ENCODE peak calls at places on chromosome 10, in six cellular contexts. N is activated effector memory CD4-positive, alpha-beta T cell treated with anti-CD3 and anti-CD28 coated beads, Interleukin-2, amount 50 U/mL, for 16 hours; H is cardiac muscle cell; Z is CD8-positive, alpha-beta T cell; M is activated naive CD4-positive, alpha-beta T cell treated with anti-CD3 and anti-CD28 coated beads for 36 hours; K is KBM-7. J is an unnamed sample.

GRCh38 chr10:56360583-56360966 is 484 bp downstream of the ZWINT start:
- DNase-seq in K (no peak), N (no peak), M (no peak), H (no peak), Z (no peak), J (no peak)

GRCh38 chr10:100014129-100014762 is 4.5 kb upstream of the DNMBP start:
- DNase-seq in M (no peak), K (no peak), N (no peak), H (no peak), Z (no peak), J (no peak)

GRCh38 chr10:124279882-124280281 is 138.8 kb downstream of the OAT start:
- DNase-seq in H (no peak), K (no peak), M (no peak), N (no peak), Z (no peak), J (no peak)

GRCh38 chr10:33279276-33279675 is 55.2 kb downstream of the NRP1 start:
- DNase-seq in M (no peak), N (no peak), H (peak; percentile 66), Z (no peak), K (no peak), J (no peak)

GRCh38 chr10:30783939-30784500 is 154.5 kb upstream of the LYZL2 start:
- DNase-seq in Z (peak; percentile 88), H (peak; percentile 95), K (peak; percentile 73), N (peak; percentile 93), M (peak; percentile 89), J (no peak)

GRCh38 chr10:87771871-87772500 is 46.0 kb downstream of the ATAD1 start:
- DNase-seq in M (no peak), H (peak; percentile 59), N (no peak), Z (no peak), K (peak; percentile 65), J (no peak)

GRCh38 chr10:49153971-49154370 is 20.1 kb upstream of the FAM170B start:
- DNase-seq in H (peak; percentile 25), N (no peak), Z (no peak), M (no peak), K (no peak), J (no peak)

GRCh38 chr10:1358860-1359598 is 302.8 kb downstream of the WDR37 start:
- DNase-seq in H (no peak), M (peak; percentile 45), K (peak; percentile 14), Z (no peak), N (no peak), J (no peak)

GRCh38 chr10:30014511-30014910 is 44.9 kb downstream of the JCAD start:
- DNase-seq in K (no peak), Z (no peak), N (no peak), H (no peak), M (no peak), J (no peak)

GRCh38 chr10:35913628-35914027 is 271.5 kb upstream of the FZD8 start:
- DNase-seq in K (no peak), M (no peak), N (no peak), Z (no peak), H (peak; percentile 27), J (no peak)

GRCh38 chr10:48545462-48546145 is 59.3 kb downstream of the ARHGAP22 start:
- DNase-seq in K (no peak), Z (no peak), M (no peak), H (no peak), N (no peak), J (no peak)

GRCh38 chr10:133039823-133040704 is 47.7 kb upstream of the ADGRA1 start:
- DNase-seq in M (no peak), Z (no peak), N (no peak), K (no peak), H (no peak), J (no peak)